ENCODE peak calls at places on chromosomes 12 and 14, in seven cellular contexts. M is fibroblast of the aortic adventitia, Y is AG04450, B is HTR-8/SVneo, C is foreskin keratinocyte, V is astrocyte of the hippocampus, A is HEK293T. W is an unnamed sample.

GRCh38 chr12:94266796-94267529 is 118.6 kb downstream of the PLXNC1 start:
- DNase-seq in A (no peak), M (peak; percentile 88), V (no peak), C (no peak), Y (peak; percentile 43), B (no peak), W (no peak)

GRCh38 chr14:100620437-100621100 is 33.4 kb upstream of the BEGAIN start:
- DNase-seq in M (no peak), A (no peak), B (no peak), Y (no peak), C (no peak), V (no peak), W (no peak)

GRCh38 chr12:104457746-104458644 is 1.2 kb downstream of the CHST11 start:
- DNase-seq in B (peak; percentile 23), V (peak; percentile 62), A (peak; percentile 50), Y (no peak), C (no peak), M (peak; percentile 14), W (no peak)

GRCh38 chr12:102016472-102016871 is 45.3 kb downstream of the WASHC3 start:
- DNase-seq in B (no peak), Y (no peak), M (no peak), A (no peak), V (no peak), C (peak; percentile 11), W (no peak)

GRCh38 chr12:5593056-5593455 is 161.1 kb downstream of the NTF3 start:
- DNase-seq in V (peak; percentile 15), A (no peak), C (no peak), M (no peak), Y (no peak), B (no peak), W (no peak)

GRCh38 chr12:77152623-77153193 is 87.3 kb upstream of the E2F7 start:
- DNase-seq in Y (peak; percentile 20), C (no peak), V (peak; percentile 61), M (peak; percentile 85), A (no peak), B (peak; percentile 2), W (no peak)

GRCh38 chr14:23433457-23433856 is 2.0 kb downstream of the MYH7 start:
- DNase-seq in A (no peak), Y (no peak), B (no peak), M (no peak), C (no peak), V (no peak), W (no peak)

GRCh38 chr12:77947746-77948145 is 117.1 kb downstream of the NAV3 start:
- DNase-seq in Y (no peak), B (no peak), V (peak; percentile 37), C (no peak), M (no peak), A (no peak), W (no peak)

GRCh38 chr14:58882577-58883018 is 244.8 kb downstream of the DACT1 start:
- DNase-seq in V (peak; percentile 61), Y (no peak), C (no peak), A (peak; percentile 74), B (no peak), M (peak; percentile 86), W (no peak)

GRCh38 chr12:95653761-95654546 is 102.7 kb upstream of the USP44 start:
- DNase-seq in V (no peak), Y (peak; percentile 83), B (peak; percentile 50), C (peak; percentile 95), M (peak; percentile 93), A (no peak), W (no peak)

GRCh38 chr12:130787445-130788410 is 51.3 kb downstream of the STX2 start:
- DNase-seq in Y (no peak), B (no peak), M (peak; percentile 50), V (peak; percentile 85), A (no peak), C (peak; percentile 81), W (peak; percentile 3)

GRCh38 chr12:75932241-75932640 is 99.3 kb downstream of the PHLDA1 start:
- DNase-seq in B (no peak), Y (no peak), C (no peak), M (no peak), V (no peak), A (no peak), W (no peak)

GRCh38 chr12:16385779-16386646 is 38.6 kb downstream of the MGST1 start:
- DNase-seq in Y (peak; percentile 41), M (peak; percentile 85), A (peak; percentile 57), V (peak; percentile 77), C (peak; percentile 34), B (peak; percentile 1), W (no peak)

GRCh38 chr12:124040286-124040685 is 67.3 kb downstream of the ZNF664 start:
- DNase-seq in Y (no peak), B (no peak), A (no peak), V (no peak), C (no peak), M (no peak), W (no peak)

GRCh38 chr14:38405851-38406630 is 150.1 kb upstream of the CLEC14A start:
- DNase-seq in C (no peak), Y (no peak), V (peak; percentile 8), A (peak; percentile 9), M (peak; percentile 26), B (peak; percentile 13), W (no peak)

GRCh38 chr12:124044809-124045321 is 71.8 kb downstream of the ZNF664 start:
- DNase-seq in A (no peak), V (no peak), M (no peak), C (peak; percentile 87), Y (no peak), B (no peak), W (no peak)